ENCODE peak calls at places on chromosome X, in six cellular contexts. One of them, this sample, is unnamed.

GRCh38 chrX:18885317-18886004 is 98.5 kb downstream of the PHKA2 start:
- DNase-seq in NCI-H2081: no peak
- DNase-seq in Kasumi-1: no peak
- DNase-seq in GM04504: no peak
- DNase-seq in activated CD4-positive, alpha-beta T cell treated with anti-CD3 and anti-CD28 coated beads, Interleukin-2, amount 50 U/mL, for 1 hour: no peak
- DNase-seq in osteoblast: peak
- DNase-seq in this sample: peak

GRCh38 chrX:140050906-140051305 is 85.6 kb upstream of the CXorf66 start:
- DNase-seq in osteoblast: no peak
- DNase-seq in Kasumi-1: peak
- DNase-seq in activated CD4-positive, alpha-beta T cell treated with anti-CD3 and anti-CD28 coated beads, Interleukin-2, amount 50 U/mL, for 1 hour: no peak
- DNase-seq in NCI-H2081: no peak
- DNase-seq in GM04504: no peak
- DNase-seq in this sample: no peak

GRCh38 chrX:1535241-1536041 is 1.5 kb downstream of the P2RY8 start:
- DNase-seq in activated CD4-positive, alpha-beta T cell treated with anti-CD3 and anti-CD28 coated beads, Interleukin-2, amount 50 U/mL, for 1 hour: peak
- DNase-seq in NCI-H2081: no peak
- DNase-seq in Kasumi-1: peak
- DNase-seq in osteoblast: no peak
- DNase-seq in GM04504: no peak
- DNase-seq in this sample: no peak

GRCh38 chrX:115582871-115583729 is 22.1 kb downstream of the PLS3 start:
- DNase-seq in activated CD4-positive, alpha-beta T cell treated with anti-CD3 and anti-CD28 coated beads, Interleukin-2, amount 50 U/mL, for 1 hour: no peak
- DNase-seq in GM04504: no peak
- DNase-seq in Kasumi-1: no peak
- DNase-seq in NCI-H2081: no peak
- DNase-seq in osteoblast: no peak
- DNase-seq in this sample: no peak

GRCh38 chrX:27924261-27924660 is 57.0 kb downstream of the DCAF8L1 start:
- DNase-seq in osteoblast: no peak
- DNase-seq in NCI-H2081: no peak
- DNase-seq in activated CD4-positive, alpha-beta T cell treated with anti-CD3 and anti-CD28 coated beads, Interleukin-2, amount 50 U/mL, for 1 hour: no peak
- DNase-seq in GM04504: no peak
- DNase-seq in Kasumi-1: no peak
- DNase-seq in this sample: no peak

GRCh38 chrX:107204063-107204605 is 2.1 kb downstream of the NUP62CL start:
- DNase-seq in Kasumi-1: no peak
- DNase-seq in activated CD4-positive, alpha-beta T cell treated with anti-CD3 and anti-CD28 coated beads, Interleukin-2, amount 50 U/mL, for 1 hour: no peak
- DNase-seq in NCI-H2081: no peak
- DNase-seq in osteoblast: no peak
- DNase-seq in GM04504: no peak
- DNase-seq in this sample: no peak

GRCh38 chrX:23286731-23287130 is 47.9 kb upstream of the PTCHD1 start:
- DNase-seq in osteoblast: no peak
- DNase-seq in GM04504: no peak
- DNase-seq in activated CD4-positive, alpha-beta T cell treated with anti-CD3 and anti-CD28 coated beads, Interleukin-2, amount 50 U/mL, for 1 hour: no peak
- DNase-seq in NCI-H2081: no peak
- DNase-seq in Kasumi-1: no peak
- DNase-seq in this sample: no peak

GRCh38 chrX:132489256-132490085 is 633 bp upstream of the MBNL3 start:
- DNase-seq in osteoblast: peak
- DNase-seq in activated CD4-positive, alpha-beta T cell treated with anti-CD3 and anti-CD28 coated beads, Interleukin-2, amount 50 U/mL, for 1 hour: peak
- DNase-seq in GM04504: no peak
- DNase-seq in NCI-H2081: no peak
- DNase-seq in Kasumi-1: peak
- DNase-seq in this sample: no peak

GRCh38 chrX:19954707-19955106 is 36.2 kb downstream of the BCLAF3 start:
- DNase-seq in activated CD4-positive, alpha-beta T cell treated with anti-CD3 and anti-CD28 coated beads, Interleukin-2, amount 50 U/mL, for 1 hour: no peak
- DNase-seq in GM04504: no peak
- DNase-seq in Kasumi-1: no peak
- DNase-seq in NCI-H2081: no peak
- DNase-seq in osteoblast: no peak
- DNase-seq in this sample: peak

GRCh38 chrX:83510466-83511181 is 2.5 kb downstream of the POU3F4 start:
- DNase-seq in Kasumi-1: no peak
- DNase-seq in GM04504: no peak
- DNase-seq in osteoblast: peak
- DNase-seq in NCI-H2081: no peak
- DNase-seq in activated CD4-positive, alpha-beta T cell treated with anti-CD3 and anti-CD28 coated beads, Interleukin-2, amount 50 U/mL, for 1 hour: no peak
- DNase-seq in this sample: no peak

GRCh38 chrX:39688576-39689373 is 409.0 kb downstream of the BCOR start:
- DNase-seq in activated CD4-positive, alpha-beta T cell treated with anti-CD3 and anti-CD28 coated beads, Interleukin-2, amount 50 U/mL, for 1 hour: peak
- DNase-seq in GM04504: no peak
- DNase-seq in osteoblast: peak
- DNase-seq in Kasumi-1: peak
- DNase-seq in NCI-H2081: peak
- DNase-seq in this sample: no peak

GRCh38 chrX:76148011-76148665 is 24.7 kb upstream of the PBDC1 start:
- DNase-seq in GM04504: no peak
- DNase-seq in NCI-H2081: no peak
- DNase-seq in activated CD4-positive, alpha-beta T cell treated with anti-CD3 and anti-CD28 coated beads, Interleukin-2, amount 50 U/mL, for 1 hour: no peak
- DNase-seq in Kasumi-1: no peak
- DNase-seq in osteoblast: no peak
- DNase-seq in this sample: no peak

GRCh38 chrX:123976671-123977316 is 15.3 kb downstream of the STAG2 start:
- DNase-seq in osteoblast: peak
- DNase-seq in NCI-H2081: no peak
- DNase-seq in GM04504: no peak
- DNase-seq in activated CD4-positive, alpha-beta T cell treated with anti-CD3 and anti-CD28 coated beads, Interleukin-2, amount 50 U/mL, for 1 hour: no peak
- DNase-seq in Kasumi-1: peak
- DNase-seq in this sample: no peak

GRCh38 chrX:125782184-125782583 is 383.9 kb downstream of the DCAF12L2 start:
- DNase-seq in osteoblast: no peak
- DNase-seq in Kasumi-1: no peak
- DNase-seq in activated CD4-positive, alpha-beta T cell treated with anti-CD3 and anti-CD28 coated beads, Interleukin-2, amount 50 U/mL, for 1 hour: no peak
- DNase-seq in GM04504: no peak
- DNase-seq in NCI-H2081: no peak
- DNase-seq in this sample: no peak

GRCh38 chrX:12984629-12985303 is 9.9 kb downstream of the TMSB4X start:
- DNase-seq in GM04504: no peak
- DNase-seq in Kasumi-1: no peak
- DNase-seq in NCI-H2081: peak
- DNase-seq in activated CD4-positive, alpha-beta T cell treated with anti-CD3 and anti-CD28 coated beads, Interleukin-2, amount 50 U/mL, for 1 hour: peak
- DNase-seq in osteoblast: peak
- DNase-seq in this sample: no peak

GRCh38 chrX:154398668-154399526 is 720 bp downstream of the RPL10 start:
- DNase-seq in GM04504: no peak
- DNase-seq in osteoblast: peak
- DNase-seq in NCI-H2081: peak
- DNase-seq in activated CD4-positive, alpha-beta T cell treated with anti-CD3 and anti-CD28 coated beads, Interleukin-2, amount 50 U/mL, for 1 hour: peak
- DNase-seq in Kasumi-1: peak
- DNase-seq in this sample: peak

GRCh38 chrX:25555521-25555920 is 539.8 kb upstream of the ARX start:
- DNase-seq in osteoblast: no peak
- DNase-seq in NCI-H2081: no peak
- DNase-seq in Kasumi-1: no peak
- DNase-seq in GM04504: no peak
- DNase-seq in activated CD4-positive, alpha-beta T cell treated with anti-CD3 and anti-CD28 coated beads, Interleukin-2, amount 50 U/mL, for 1 hour: no peak
- DNase-seq in this sample: no peak